ENCODE peak calls at places on chromosome 21, in seven cellular contexts. T is IMR-90, U is neuronal stem cell, X is mesendoderm, D is trophoblast cell, Y is H9, R is H1. Q is an unnamed sample.

GRCh38 chr21:34576043-34576466 is 38.9 kb downstream of the RCAN1 start:
- DNase-seq in X (no peak), D (peak; percentile 50), U (no peak), T (peak; percentile 60), Y (no peak), R (no peak), Q (no peak)

GRCh38 chr21:44478801-44479167 is 23.5 kb downstream of the LRRC3 start:
- DNase-seq in D (no peak), R (no peak), Y (no peak), U (no peak), T (no peak), X (no peak), Q (no peak)

GRCh38 chr21:43794857-43795256 is 5.5 kb downstream of the RRP1 start:
- DNase-seq in T (no peak), Y (no peak), U (no peak), X (no peak), D (no peak), R (no peak), Q (no peak)

GRCh38 chr21:42733037-42733632 is 79.7 kb downstream of the PDE9A start:
- DNase-seq in Y (no peak), U (no peak), X (no peak), T (no peak), D (no peak), R (no peak), Q (no peak)

GRCh38 chr21:15631342-15631741 is 98.4 kb upstream of the USP25 start:
- DNase-seq in D (peak; percentile 33), R (no peak), X (no peak), U (no peak), Y (no peak), T (peak; percentile 71), Q (peak; percentile 75)

GRCh38 chr21:25369524-25370300 is 237.6 kb downstream of the MRPL39 start:
- DNase-seq in T (peak; percentile 66), U (no peak), D (no peak), R (no peak), X (no peak), Y (no peak), Q (no peak)

GRCh38 chr21:43778469-43779335 is 2.6 kb upstream of the CSTB start:
- DNase-seq in U (no peak), X (peak; percentile 31), D (no peak), Y (no peak), R (no peak), T (peak; percentile 29), Q (peak; percentile 40)

GRCh38 chr21:33394260-33394659 is 9.0 kb upstream of the IFNGR2 start:
- DNase-seq in Y (no peak), X (no peak), U (no peak), T (no peak), D (no peak), R (no peak), Q (no peak)

GRCh38 chr21:36610201-36610600 is 88.7 kb upstream of the SIM2 start:
- DNase-seq in T (peak; percentile 57), U (no peak), X (no peak), D (no peak), R (no peak), Y (no peak), Q (no peak)

GRCh38 chr21:31548688-31549087 is 110.8 kb upstream of the SOD1 start:
- DNase-seq in U (no peak), X (no peak), T (no peak), Y (no peak), R (no peak), D (no peak), Q (no peak)

DNA sequence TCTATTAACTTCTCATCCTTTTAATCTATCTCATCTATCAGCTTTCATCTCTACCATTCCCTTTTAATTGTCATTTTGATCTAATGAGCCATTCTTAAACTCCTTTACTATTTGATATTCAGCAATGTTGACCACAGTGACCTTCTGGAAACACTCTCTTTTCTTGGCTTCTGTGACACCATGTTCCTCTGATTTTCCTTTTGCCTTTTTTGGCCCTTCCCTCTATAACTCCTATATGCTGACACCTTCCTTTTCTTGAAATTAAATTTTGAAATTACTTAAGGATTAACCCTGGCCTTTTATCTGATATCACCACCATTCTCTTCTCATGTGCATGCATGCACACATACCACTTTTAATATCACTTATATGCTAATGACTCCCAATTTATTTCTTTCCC is 41.2 kb upstream of the SAMSN1 start:
- DNase-seq in U (no peak), R (no peak), X (no peak), D (no peak), Y (no peak), T (no peak), Q (no peak)
- H3K4ac ChIP-seq in U (no peak overlapping the region), R (no peak overlapping the region), X (no peak overlapping the region), D (no peak overlapping the region), Y (no peak overlapping the region), T (no peak overlapping the region), Q (no peak overlapping the region)

GRCh38 chr21:37732927-37733326 is 183.3 kb downstream of the KCNJ6 start:
- DNase-seq in Y (no peak), X (no peak), D (no peak), U (no peak), T (no peak), R (no peak), Q (no peak)

GRCh38 chr21:37737996-37738395 is 178.3 kb downstream of the KCNJ6 start:
- DNase-seq in X (no peak), D (no peak), U (no peak), Y (no peak), T (no peak), R (no peak), Q (no peak)

GRCh38 chr21:37742115-37742514 is 174.1 kb downstream of the KCNJ6 start:
- DNase-seq in X (no peak), U (no peak), R (no peak), D (no peak), Y (no peak), T (no peak), Q (no peak)

GRCh38 chr21:37734846-37735245 is 181.4 kb downstream of the KCNJ6 start:
- DNase-seq in Y (no peak), T (no peak), X (no peak), D (no peak), R (no peak), U (no peak), Q (no peak)

DNA sequence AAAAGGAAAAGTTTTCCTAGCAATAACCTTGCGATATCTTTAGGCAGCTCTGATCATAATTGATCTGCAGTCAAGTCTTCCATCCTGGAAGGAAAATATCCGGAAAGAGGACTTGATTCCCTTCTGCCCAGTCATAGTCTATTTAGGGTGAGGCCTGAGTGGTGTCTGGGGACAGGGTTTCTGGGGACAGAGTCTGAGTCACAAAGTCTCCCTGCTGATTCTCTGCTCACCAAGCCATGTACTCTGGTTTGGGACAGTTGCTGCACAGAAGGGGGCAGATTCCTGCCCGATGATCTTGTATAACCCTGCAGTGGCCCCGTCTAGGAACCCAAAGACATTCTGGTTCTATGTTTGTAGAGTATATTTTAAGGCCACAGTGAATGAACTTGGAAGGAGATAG is 178.8 kb downstream of the KCNJ6 start:
- DNase-seq in T (no peak), R (no peak), X (no peak), U (no peak), D (no peak), Y (no peak), Q (peak; percentile 29)
- H3K23ac ChIP-seq in T (no peak overlapping the region), R (no peak overlapping the region), X (no peak overlapping the region), U (no peak overlapping the region), D (no peak overlapping the region), Y (no peak overlapping the region), Q (no peak overlapping the region)

GRCh38 chr21:21971384-21971783 is 973.2 kb downstream of the NCAM2 start:
- DNase-seq in R (no peak), X (no peak), Y (no peak), T (no peak), U (no peak), D (no peak), Q (no peak)

GRCh38 chr21:21968810-21969588 is 970.8 kb downstream of the NCAM2 start:
- DNase-seq in R (no peak), D (peak; percentile 49), X (peak; percentile 47), U (no peak), T (no peak), Y (no peak), Q (no peak)

GRCh38 chr21:21973806-21974205 is 975.6 kb downstream of the NCAM2 start:
- DNase-seq in X (peak; percentile 79), Y (peak; percentile 45), U (peak; percentile 1), R (peak; percentile 17), D (no peak), T (no peak), Q (peak; percentile 0)
- H3K4ac ChIP-seq in X (no peak overlapping the region), Y (no peak overlapping the region), U (no peak overlapping the region), R (no peak overlapping the region), D (no peak overlapping the region), T (no peak overlapping the region), Q (no peak overlapping the region)

GRCh38 chr21:27703806-27704205 is 736.9 kb upstream of the ADAMTS5 start:
- DNase-seq in U (no peak), X (no peak), R (no peak), D (no peak), Y (no peak), T (no peak), Q (no peak)

GRCh38 chr21:27700974-27701614 is 734.2 kb upstream of the ADAMTS5 start:
- DNase-seq in R (peak; percentile 49), D (peak; percentile 68), Y (peak; percentile 71), T (peak; percentile 88), X (peak; percentile 83), U (peak; percentile 69), Q (peak; percentile 81)

GRCh38 chr21:27704567-27705166 is 737.8 kb upstream of the ADAMTS5 start:
- DNase-seq in D (no peak), U (no peak), T (no peak), Y (no peak), R (no peak), X (no peak), Q (no peak)
- H3K23ac ChIP-seq in D (no peak overlapping the region), U (no peak overlapping the region), T (no peak overlapping the region), Y (no peak overlapping the region), R (no peak overlapping the region), X (no peak overlapping the region), Q (no peak overlapping the region)

GRCh38 chr21:28069446-28069845 is 923.2 kb downstream of the LTN1 start:
- DNase-seq in T (peak; percentile 83), X (no peak), R (peak; percentile 7), Y (peak; percentile 26), D (no peak), U (no peak), Q (peak; percentile 31)

GRCh38 chr21:28067015-28067414 is 925.7 kb downstream of the LTN1 start:
- DNase-seq in D (no peak), Y (no peak), X (no peak), U (no peak), T (no peak), R (no peak), Q (no peak)

GRCh38 chr21:28063241-28063640 is 929.4 kb downstream of the LTN1 start:
- DNase-seq in D (no peak), T (no peak), R (no peak), Y (no peak), U (no peak), X (no peak), Q (no peak)

GRCh38 chr21:28068455-28069358 is 924.0 kb downstream of the LTN1 start:
- DNase-seq in T (no peak), R (no peak), Y (no peak), D (no peak), U (no peak), X (peak; percentile 83), Q (no peak)

DNA sequence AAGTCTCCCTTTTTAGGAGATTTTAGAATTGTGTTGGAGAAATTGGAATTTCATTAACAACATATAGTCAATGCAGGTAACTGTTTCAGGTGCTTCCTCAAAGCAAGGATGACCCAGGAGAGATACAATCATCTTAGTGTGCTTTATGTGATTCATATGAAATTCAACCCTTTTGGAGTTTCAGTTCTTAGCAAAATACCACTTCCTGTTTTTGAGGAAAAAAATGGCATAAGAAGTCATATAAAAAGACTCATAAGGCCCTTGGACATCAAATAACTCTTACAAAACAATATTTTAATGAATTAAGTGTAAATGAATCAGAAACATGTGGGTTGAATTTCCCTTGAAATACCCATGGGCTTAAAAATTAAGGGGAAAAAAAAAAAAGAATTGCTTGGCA is 926.6 kb downstream of the LTN1 start:
- DNase-seq in D (no peak), Y (no peak), X (no peak), R (no peak), U (no peak), T (peak; percentile 8), Q (no peak)
- H3K4ac ChIP-seq in D (no peak overlapping the region), Y (no peak overlapping the region), X (no peak overlapping the region), R (no peak overlapping the region), U (no peak overlapping the region), T (no peak overlapping the region), Q (no peak overlapping the region)